ENCODE peak calls at places on chromosomes 6 and 20, in nine cellular contexts. B is IMR-90; V is fibroblast of lung; R is H9; D is MM.1S; K is right cardiac atrium; S is heart left ventricle; X is body of pancreas; E is naive thymus-derived CD4-positive, alpha-beta T cell. W is an unnamed sample.

GRCh38 chr6:25392372-25392771 is 113.2 kb downstream of the CARMIL1 start:
- DNase-seq in X (no peak), V (no peak), S (no peak), B (no peak), E (no peak), D (no peak), R (no peak), K (no peak), W (no peak)

GRCh38 chr20:61959301-61959700 is 106.4 kb downstream of the TAF4 start:
- DNase-seq in K (peak; percentile 30), E (no peak), B (no peak), X (no peak), S (peak; percentile 7), D (peak; percentile 15), V (no peak), R (peak; percentile 83), W (no peak)

GRCh38 chr6:92541457-92542060 is 877.8 kb downstream of the EPHA7 start:
- DNase-seq in X (no peak), D (no peak), V (peak; percentile 40), S (no peak), E (no peak), R (no peak), B (no peak), K (no peak), W (no peak)

GRCh38 chr6:11752350-11752749 is 26.3 kb downstream of the ADTRP start:
- DNase-seq in V (no peak), X (no peak), S (no peak), K (no peak), E (no peak), B (no peak), R (no peak), D (no peak), W (no peak)

GRCh38 chr20:46423342-46423741 is 16.9 kb upstream of the ELMO2 start:
- DNase-seq in E (no peak), D (no peak), X (no peak), R (no peak), K (no peak), S (no peak), B (no peak), V (no peak), W (no peak)

GRCh38 chr20:63830821-63831593 is at the start of gene ZBTB46:
- DNase-seq in X (peak; percentile 57), R (no peak), V (peak; percentile 49), K (peak; percentile 90), D (peak; percentile 53), B (peak; percentile 49), E (no peak), S (peak; percentile 79), W (peak; percentile 73)

GRCh38 chr20:24321939-24322338 is 147.5 kb upstream of the SYNDIG1 start:
- DNase-seq in S (no peak), B (no peak), X (no peak), K (no peak), V (no peak), E (no peak), R (no peak), D (no peak), W (no peak)

GRCh38 chr6:37521674-37522073 is 22.0 kb upstream of the CCDC167 start:
- DNase-seq in K (no peak), X (no peak), S (no peak), V (no peak), D (no peak), R (no peak), B (no peak), E (no peak), W (no peak)

GRCh38 chr6:17421406-17421805 is 28.0 kb downstream of the CAP2 start:
- DNase-seq in X (no peak), K (no peak), E (no peak), D (no peak), V (no peak), S (no peak), R (no peak), B (no peak), W (no peak)

GRCh38 chr6:128112494-128112893 is 211.6 kb upstream of the THEMIS start:
- DNase-seq in B (peak; percentile 10), K (no peak), S (no peak), X (no peak), E (peak; percentile 2), D (peak; percentile 47), R (no peak), V (no peak), W (no peak)

GRCh38 chr20:44151621-44152416 is 35.2 kb downstream of the JPH2 start:
- DNase-seq in S (peak; percentile 66), X (no peak), B (no peak), V (peak; percentile 73), R (no peak), D (no peak), E (no peak), K (no peak), W (no peak)

GRCh38 chr6:109454483-109455160 is 950 bp downstream of the MICAL1 start:
- DNase-seq in D (peak; percentile 61), E (peak; percentile 86), K (no peak), B (peak; percentile 28), V (peak; percentile 20), R (no peak), X (peak; percentile 38), S (peak; percentile 53), W (peak; percentile 66)

GRCh38 chr20:54643761-54644160 is 168.4 kb downstream of the DOK5 start:
- DNase-seq in K (peak; percentile 51), R (no peak), V (peak; percentile 94), B (peak; percentile 73), X (no peak), E (no peak), S (no peak), D (no peak), W (no peak)

GRCh38 chr6:67016921-67017460 is 1310.0 kb upstream of the EYS start:
- DNase-seq in B (no peak), D (no peak), V (no peak), S (no peak), K (no peak), R (no peak), X (no peak), E (no peak), W (no peak)

GRCh38 chr6:106748547-106749207 is 119.3 kb downstream of the QRSL1 start:
- DNase-seq in B (no peak), X (no peak), V (no peak), K (no peak), S (no peak), E (no peak), R (peak; percentile 48), D (no peak), W (no peak)

GRCh38 chr20:9981834-9982233 is 53.0 kb upstream of the ANKEF1 start:
- DNase-seq in K (no peak), D (no peak), B (no peak), V (peak; percentile 53), X (no peak), S (no peak), E (no peak), R (no peak), W (no peak)

GRCh38 chr6:156963712-156964700 is 186.8 kb downstream of the ARID1B start:
- DNase-seq in K (peak; percentile 13), B (peak; percentile 63), S (no peak), D (peak; percentile 33), X (no peak), E (no peak), R (no peak), V (peak; percentile 57), W (peak; percentile 73)

GRCh38 chr6:144438103-144438502 is 153.0 kb downstream of the UTRN start:
- DNase-seq in D (no peak), R (no peak), S (no peak), K (no peak), E (no peak), V (no peak), X (no peak), B (no peak), W (no peak)

GRCh38 chr20:50429412-50429811 is 80.8 kb upstream of the PTPN1 start:
- DNase-seq in B (no peak), S (no peak), X (no peak), E (no peak), V (no peak), R (no peak), D (no peak), K (no peak), W (no peak)

GRCh38 chr6:143759666-143760065 is 81.9 kb downstream of the PHACTR2 start:
- DNase-seq in S (no peak), B (peak; percentile 41), X (no peak), K (no peak), V (no peak), R (no peak), E (no peak), D (no peak), W (no peak)

GRCh38 chr6:47235964-47236760 is 73.5 kb downstream of the TNFRSF21 start:
- DNase-seq in D (no peak), K (peak; percentile 62), V (no peak), E (no peak), R (no peak), X (peak; percentile 56), B (no peak), S (no peak), W (no peak)

GRCh38 chr6:56745081-56745480 is 102.4 kb upstream of the DST start:
- DNase-seq in R (no peak), B (no peak), K (no peak), X (no peak), D (no peak), E (no peak), S (no peak), V (no peak), W (no peak)

GRCh38 chr20:37543828-37544227 is 16.2 kb upstream of the BLCAP start:
- DNase-seq in R (peak; percentile 25), B (peak; percentile 54), D (no peak), E (no peak), X (no peak), S (no peak), V (peak; percentile 20), K (no peak), W (no peak)
- H3K4me1 ChIP-seq in R (no peaks in the 10 kb centered on the region), B (no peaks in the 10 kb centered on the region), D (peaks cover 4% of the 10 kb centered on the region), E (no peaks in the 10 kb centered on the region), X (no peaks in the 10 kb centered on the region), S (no peaks in the 10 kb centered on the region), V (no peaks in the 10 kb centered on the region), K (no peaks in the 10 kb centered on the region), W (no peaks in the 10 kb centered on the region)

GRCh38 chr6:114714836-114715507 is 372.1 kb upstream of the HS3ST5 start:
- DNase-seq in E (no peak), S (no peak), D (no peak), K (no peak), V (no peak), B (no peak), R (no peak), X (no peak), W (no peak)
- H3K4me1 ChIP-seq in E (no peaks in the 10 kb centered on the region), S (no peaks in the 10 kb centered on the region), D (no peaks in the 10 kb centered on the region), K (no peaks in the 10 kb centered on the region), V (no peaks in the 10 kb centered on the region), B (no peaks in the 10 kb centered on the region), R (no peaks in the 10 kb centered on the region), X (no peaks in the 10 kb centered on the region), W (no peaks in the 10 kb centered on the region)

DNA sequence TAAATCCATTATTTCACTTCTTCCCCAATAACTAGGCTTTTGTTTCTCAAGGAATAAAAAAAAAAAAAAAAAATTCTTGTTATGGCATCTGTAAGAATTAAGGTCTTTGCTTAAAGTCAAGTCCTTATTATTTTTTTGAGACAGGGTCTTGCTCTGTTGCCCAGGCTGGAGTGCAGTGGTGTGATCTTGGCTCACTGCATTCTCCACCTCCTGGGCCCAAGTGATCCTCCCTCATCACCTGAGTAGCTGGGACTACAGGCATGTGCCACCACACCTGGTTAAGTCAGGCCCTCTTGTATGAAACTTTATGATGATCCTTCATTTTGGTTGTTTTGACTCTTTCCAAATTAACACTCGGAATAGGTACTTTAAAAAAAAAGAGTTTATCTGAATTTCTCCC is 17.3 kb downstream of the DSTN start:
- DNase-seq in V (no peak), R (no peak), S (no peak), E (no peak), B (no peak), K (no peak), D (no peak), X (no peak), W (no peak)
- H3K4me1 ChIP-seq in V (peaks cover 5% of the 10 kb centered on the region), R (no peaks in the 10 kb centered on the region), S (peaks cover 87% of the 10 kb centered on the region), E (no peaks in the 10 kb centered on the region), B (peaks cover 9% of the 10 kb centered on the region), K (peaks cover 6% of the 10 kb centered on the region), D (no peaks in the 10 kb centered on the region), X (peaks cover 80% of the 10 kb centered on the region), W (peaks cover 53% of the 10 kb centered on the region)

GRCh38 chr6:115811511-115811910 is 249.2 kb downstream of the FRK start:
- DNase-seq in S (no peak), D (no peak), V (no peak), K (no peak), E (no peak), X (no peak), R (no peak), B (no peak), W (no peak)
- H3K4me1 ChIP-seq in S (no peaks in the 10 kb centered on the region), D (no peaks in the 10 kb centered on the region), V (no peaks in the 10 kb centered on the region), K (no peaks in the 10 kb centered on the region), E (no peaks in the 10 kb centered on the region), X (no peaks in the 10 kb centered on the region), R (no peaks in the 10 kb centered on the region), B (no peaks in the 10 kb centered on the region), W (no peaks in the 10 kb centered on the region)